ENCODE peak calls at places on chromosomes 5 and 9, in seven cellular contexts. F is PC-9, R is MM.1S, C is GM23338, H is PC-3, J is SK-N-SH, V is neural progenitor cell. E is an unnamed sample. For H3F3A, the result is how much of the 10 kb centered on the place peaks cover.

GRCh38 chr5:97127727-97128126 is 14.7 kb downstream of the LIX1 start:
- DNase-seq in H (no peak), F (no peak), R (no peak), J (no peak), C (no peak), V (no peak), E (peak)

GRCh38 chr5:153901449-153901848 is 137.3 kb downstream of the FAM114A2 start:
- DNase-seq in R (no peak), V (no peak), H (no peak), F (no peak), C (no peak), J (no peak), E (no peak)

GRCh38 chr5:2910401-2911175 is 159.1 kb upstream of the IRX2 start:
- DNase-seq in H (no peak), J (no peak), V (no peak), C (no peak), R (no peak), F (no peak), E (no peak)

GRCh38 chr9:71830131-71830530 is 61.8 kb upstream of the CEMIP2 start:
- DNase-seq in J (no peak), R (no peak), H (no peak), C (no peak), V (no peak), F (no peak), E (no peak)

GRCh38 chr9:129547869-129548570 is 72.9 kb downstream of the C9orf50 start:
- DNase-seq in C (no peak), V (no peak), J (no peak), H (no peak), F (no peak), R (no peak), E (peak)

GRCh38 chr5:107670028-107670926 is 460 bp downstream of the EFNA5 start:
- DNase-seq in R (peak), F (peak), C (peak), J (peak), V (peak), H (peak), E (peak)

GRCh38 chr5:108503986-108504385 is 122.1 kb upstream of the FBXL17 start:
- DNase-seq in F (no peak), H (no peak), C (no peak), J (no peak), R (no peak), V (no peak), E (peak)

GRCh38 chr5:65812648-65813047 is 90.6 kb downstream of the NLN start:
- DNase-seq in H (peak), R (peak), J (no peak), V (no peak), C (no peak), F (peak), E (no peak)

GRCh38 chr9:135022191-135022870 is 65.1 kb upstream of the OLFM1 start:
- DNase-seq in V (no peak), C (no peak), H (no peak), J (no peak), F (no peak), R (no peak), E (no peak)

GRCh38 chr5:100518377-100518776 is 16.8 kb upstream of the FAM174A start:
- DNase-seq in F (no peak), H (no peak), R (no peak), V (peak), J (no peak), C (peak), E (no peak)

GRCh38 chr9:88580961-88581360 is 46.0 kb downstream of the NXNL2 start:
- DNase-seq in C (no peak), V (no peak), R (no peak), F (no peak), J (no peak), H (peak), E (no peak)

GRCh38 chr5:56733580-56733979 is 81.8 kb upstream of the MAP3K1 start:
- DNase-seq in H (peak), F (peak), V (no peak), J (no peak), R (no peak), C (no peak), E (no peak)

GRCh38 chr9:6328103-6328502 is at the start of gene TPD52L3:
- DNase-seq in H (no peak), J (no peak), C (no peak), V (no peak), R (no peak), F (no peak), E (no peak)

GRCh38 chr5:1007221-1007680 is 1.4 kb upstream of the NKD2 start:
- DNase-seq in J (no peak), V (no peak), F (peak), C (peak), R (no peak), H (no peak), E (no peak)

GRCh38 chr9:93309889-93310425 is 126.0 kb downstream of the WNK2 start:
- DNase-seq in C (no peak), R (no peak), J (no peak), V (no peak), H (no peak), F (no peak), E (no peak)

GRCh38 chr9:105330755-105331154 is 86.3 kb downstream of the SLC44A1 start:
- DNase-seq in H (no peak), V (no peak), F (no peak), C (no peak), J (no peak), R (peak), E (no peak)

GRCh38 chr9:95264954-95265615 is 52.4 kb downstream of the FANCC start:
- DNase-seq in R (no peak), V (peak), F (no peak), C (peak), J (no peak), H (peak), E (peak)

GRCh38 chr9:136578915-136579637 is 33.2 kb upstream of the NOTCH1 start:
- DNase-seq in J (peak), F (peak), H (peak), V (no peak), C (no peak), R (no peak), E (peak)

GRCh38 chr5:172411423-172412111 is 42.8 kb downstream of the SH3PXD2B start:
- DNase-seq in V (no peak), J (no peak), F (no peak), H (no peak), R (no peak), C (no peak), E (peak)

GRCh38 chr5:142642427-142642826 is 43.5 kb downstream of the FGF1 start:
- DNase-seq in R (no peak), J (no peak), F (no peak), V (no peak), H (no peak), C (no peak), E (no peak)

GRCh38 chr5:92548351-92548750 is 1032.7 kb downstream of the NR2F1-AS1 start:
- DNase-seq in R (no peak), C (no peak), H (no peak), J (no peak), V (no peak), F (no peak), E (no peak)

GRCh38 chr5:128644863-128645262 is 106.8 kb upstream of the FBN2 start:
- DNase-seq in F (no peak), J (no peak), C (no peak), R (peak), V (no peak), H (peak), E (peak)

GRCh38 chr5:122164070-122164435 is 34.7 kb downstream of the ZNF474 start:
- DNase-seq in C (no peak), J (no peak), R (no peak), V (no peak), H (no peak), F (no peak), E (no peak)

GRCh38 chr5:137075163-137075970 is 423.8 kb downstream of the SPOCK1 start:
- DNase-seq in J (peak), F (peak), V (peak), H (peak), C (peak), R (peak), E (peak)

GRCh38 chr9:14018061-14018460 is 295.9 kb downstream of the NFIB start:
- DNase-seq in C (no peak), F (no peak), H (peak), R (no peak), V (no peak), J (no peak), E (peak)

DNA sequence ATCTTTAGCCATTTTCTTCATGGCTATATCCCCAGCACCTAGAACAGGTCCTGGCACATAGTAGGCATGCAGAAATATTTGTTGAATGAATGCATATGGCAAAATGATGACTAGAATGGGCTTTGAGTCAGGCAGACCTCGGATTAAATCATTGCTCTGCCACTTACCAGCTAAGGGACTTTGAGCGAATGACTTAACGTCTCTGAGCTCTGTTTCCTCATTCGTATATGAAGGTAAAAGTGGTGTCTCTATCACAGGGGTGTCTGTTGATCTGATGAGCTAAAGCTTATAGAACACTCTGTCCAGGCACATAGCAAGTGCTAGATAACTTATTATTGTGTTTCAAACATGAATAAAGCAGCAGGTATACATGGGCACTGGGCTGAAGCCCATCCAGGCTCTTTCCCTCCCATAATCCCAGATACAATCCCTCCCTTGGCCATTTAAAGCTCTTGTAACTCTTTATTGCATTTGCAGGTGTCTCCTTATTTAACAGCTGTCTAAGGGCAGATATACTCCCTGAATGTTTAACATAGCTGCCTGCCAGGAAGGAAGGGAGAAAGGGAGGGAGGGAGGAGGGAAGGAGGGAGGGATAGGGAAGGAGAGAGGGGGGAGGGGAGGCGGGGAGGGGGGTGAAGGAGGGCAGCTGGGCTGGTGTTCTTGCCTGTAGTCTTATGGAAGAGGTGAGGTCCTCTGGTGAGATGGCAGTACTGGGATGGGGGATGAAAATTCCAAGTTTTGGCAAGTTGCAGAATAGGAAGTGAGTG is 23.2 kb upstream of the STXBP1 start:
- DNase-seq in F (no peak), H (no peak), V (no peak), J (no peak), C (peak), R (no peak), E (no peak)
- H3F3A ChIP-seq in F (under half), H (under half), V (under half), J (under half), C (under half), R (under half), E (under half)

GRCh38 chr5:72453260-72453775 is 53.9 kb downstream of the ZNF366 start:
- DNase-seq in V (no peak), J (no peak), F (no peak), R (no peak), H (no peak), C (no peak), E (no peak)
- H2AFZ ChIP-seq in V (no peak), J (peak), F (no peak), R (no peak), H (peak), C (peak), E (peak)

DNA sequence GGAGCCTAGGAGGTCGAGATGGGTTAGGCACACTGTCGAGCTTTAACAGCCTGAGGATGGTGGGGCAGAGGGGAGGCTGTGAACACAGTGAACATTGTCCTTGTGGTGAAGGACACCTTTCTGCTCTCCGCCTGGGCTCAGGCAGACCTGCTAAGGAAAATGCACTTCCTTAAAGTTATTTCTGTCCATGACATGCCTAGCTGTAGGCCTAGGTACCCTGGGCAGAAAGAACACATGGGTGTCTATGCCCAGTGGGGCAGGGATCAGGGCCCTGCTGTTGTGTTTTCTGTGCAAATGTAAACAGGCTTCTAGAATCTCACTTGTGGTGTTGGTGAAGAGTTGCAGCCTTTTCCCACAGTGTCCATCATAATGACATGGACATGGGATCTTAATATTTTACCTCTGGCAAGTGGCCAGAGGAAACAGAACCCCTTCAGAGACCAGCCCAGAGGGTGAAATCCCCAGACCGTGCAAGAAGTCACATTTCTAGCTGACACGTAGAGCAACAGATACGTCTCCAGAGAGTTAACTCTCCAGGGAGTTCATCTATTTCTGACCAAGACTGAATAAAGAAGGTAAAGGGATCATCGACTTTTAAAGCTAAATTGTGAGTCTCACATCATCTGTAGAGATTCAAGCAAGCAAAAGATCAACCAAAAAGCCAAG is 79.2 kb downstream of the C9orf152 start:
- DNase-seq in J (no peak), V (no peak), H (no peak), F (no peak), C (no peak), R (no peak), E (no peak)
- H3F3A ChIP-seq in J (under half), V (under half), H (under half), F (under half), C (under half), R (under half), E (half or more)

GRCh38 chr9:126777733-126778132 is 27.1 kb upstream of the ZBTB43 start:
- DNase-seq in F (no peak), R (no peak), C (peak), V (peak), J (no peak), H (peak), E (no peak)

GRCh38 chr9:126784401-126784800 is 20.4 kb upstream of the ZBTB43 start:
- DNase-seq in V (no peak), R (no peak), F (no peak), C (no peak), H (no peak), J (no peak), E (no peak)

GRCh38 chr9:126783958-126784357 is 20.9 kb upstream of the ZBTB43 start:
- DNase-seq in C (no peak), F (no peak), R (no peak), H (no peak), V (no peak), J (no peak), E (no peak)

GRCh38 chr9:126781717-126782388 is 23.0 kb upstream of the ZBTB43 start:
- DNase-seq in V (peak), F (peak), H (peak), R (peak), J (peak), C (peak), E (peak)

DNA sequence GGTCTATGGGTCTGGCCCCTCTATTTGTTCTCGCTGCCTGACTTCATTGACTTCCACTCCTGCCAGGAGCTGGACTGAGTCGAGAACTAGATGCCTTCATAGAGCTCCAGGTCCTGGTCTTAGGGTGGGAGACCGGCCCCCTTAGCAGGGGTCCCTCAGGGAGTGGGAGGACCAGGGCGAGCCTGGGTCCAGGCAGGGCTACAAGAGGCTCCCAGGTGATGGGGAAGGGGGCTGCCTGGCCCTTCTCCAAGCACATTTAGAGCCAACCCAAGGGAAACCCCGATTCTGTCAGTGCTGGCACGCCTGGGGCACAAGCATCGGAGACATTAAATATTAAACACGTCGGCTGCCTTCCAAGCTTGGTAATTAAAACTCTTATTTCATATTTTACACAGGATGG is 23.7 kb upstream of the ZBTB43 start:
- DNase-seq in R (no peak), V (no peak), J (no peak), H (no peak), F (no peak), C (no peak), E (no peak)
- H2AFZ ChIP-seq in R (no peak), V (peak), J (no peak), H (peak), F (no peak), C (peak), E (peak)